ENCODE peak calls at places on chromosomes 2 and 18, in seven cellular contexts. H is RWPE1; O is H9; G is GM23338; R is A549; U is GM23248; C is effector memory CD4-positive, alpha-beta T cell. A is an unnamed sample.

GRCh38 chr2:100667801-100668200 is 105.0 kb downstream of the PDCL3 start:
- DNase-seq in O (no peak), H (no peak), G (no peak), R (no peak), C (no peak), U (no peak), A (no peak)

GRCh38 chr18:8423051-8423558 is 186.1 kb upstream of the RAB12 start:
- DNase-seq in C (no peak), U (peak; percentile 67), R (no peak), O (no peak), G (no peak), H (peak; percentile 58), A (no peak)

GRCh38 chr2:158973511-158973956 is 5.1 kb downstream of the TANC1 start:
- DNase-seq in G (no peak), U (no peak), R (no peak), C (no peak), H (no peak), O (no peak), A (no peak)

GRCh38 chr2:157468931-157469708 is 25.2 kb upstream of the CYTIP start:
- DNase-seq in U (peak; percentile 79), R (no peak), G (no peak), C (no peak), H (peak; percentile 13), O (no peak), A (no peak)

GRCh38 chr18:70991577-70991976 is 702.7 kb downstream of the SOCS6 start:
- DNase-seq in U (peak; percentile 43), R (no peak), G (no peak), H (no peak), O (no peak), C (no peak), A (no peak)

GRCh38 chr2:96153991-96154431 is 8.8 kb upstream of the DUSP2 start:
- DNase-seq in R (no peak), O (peak; percentile 36), G (no peak), U (no peak), H (no peak), C (no peak), A (no peak)

GRCh38 chr18:615773-616172 is 19.0 kb downstream of the CLUL1 start:
- DNase-seq in U (peak; percentile 30), G (no peak), C (no peak), R (no peak), H (no peak), O (no peak), A (no peak)

GRCh38 chr2:71070294-71071025 is 2.0 kb downstream of the NAGK start:
- DNase-seq in R (peak; percentile 58), G (peak; percentile 73), H (no peak), O (peak; percentile 57), U (peak; percentile 75), C (no peak), A (no peak)

GRCh38 chr18:5955861-5956260 is 60.5 kb upstream of the TMEM200C start:
- DNase-seq in C (no peak), G (no peak), U (no peak), R (no peak), O (no peak), H (no peak), A (no peak)

GRCh38 chr2:177799531-177799930 is 273.0 kb downstream of the PDE11A start:
- DNase-seq in H (no peak), U (peak; percentile 58), O (peak; percentile 40), G (peak; percentile 80), C (no peak), R (no peak), A (no peak)

GRCh38 chr18:3604626-3605408 is 154.8 kb downstream of the TGIF1 start:
- DNase-seq in U (peak; percentile 94), O (no peak), H (no peak), R (no peak), C (no peak), G (peak; percentile 54), A (no peak)

GRCh38 chr2:88913280-88913679 is 221.8 kb downstream of the RPIA start:
- DNase-seq in G (no peak), U (no peak), R (no peak), C (no peak), H (no peak), O (no peak), A (no peak)

GRCh38 chr2:99430614-99431258 is 59.1 kb downstream of the REV1 start:
- DNase-seq in C (no peak), R (no peak), G (no peak), U (peak; percentile 43), O (no peak), H (no peak), A (no peak)

GRCh38 chr2:211117026-211117425 is 560.6 kb downstream of the CPS1 start:
- DNase-seq in O (no peak), C (no peak), G (no peak), R (no peak), U (no peak), H (no peak), A (no peak)

GRCh38 chr2:211114826-211115450 is 558.5 kb downstream of the CPS1 start:
- DNase-seq in G (no peak), U (no peak), H (no peak), R (no peak), O (no peak), C (no peak), A (no peak)

DNA sequence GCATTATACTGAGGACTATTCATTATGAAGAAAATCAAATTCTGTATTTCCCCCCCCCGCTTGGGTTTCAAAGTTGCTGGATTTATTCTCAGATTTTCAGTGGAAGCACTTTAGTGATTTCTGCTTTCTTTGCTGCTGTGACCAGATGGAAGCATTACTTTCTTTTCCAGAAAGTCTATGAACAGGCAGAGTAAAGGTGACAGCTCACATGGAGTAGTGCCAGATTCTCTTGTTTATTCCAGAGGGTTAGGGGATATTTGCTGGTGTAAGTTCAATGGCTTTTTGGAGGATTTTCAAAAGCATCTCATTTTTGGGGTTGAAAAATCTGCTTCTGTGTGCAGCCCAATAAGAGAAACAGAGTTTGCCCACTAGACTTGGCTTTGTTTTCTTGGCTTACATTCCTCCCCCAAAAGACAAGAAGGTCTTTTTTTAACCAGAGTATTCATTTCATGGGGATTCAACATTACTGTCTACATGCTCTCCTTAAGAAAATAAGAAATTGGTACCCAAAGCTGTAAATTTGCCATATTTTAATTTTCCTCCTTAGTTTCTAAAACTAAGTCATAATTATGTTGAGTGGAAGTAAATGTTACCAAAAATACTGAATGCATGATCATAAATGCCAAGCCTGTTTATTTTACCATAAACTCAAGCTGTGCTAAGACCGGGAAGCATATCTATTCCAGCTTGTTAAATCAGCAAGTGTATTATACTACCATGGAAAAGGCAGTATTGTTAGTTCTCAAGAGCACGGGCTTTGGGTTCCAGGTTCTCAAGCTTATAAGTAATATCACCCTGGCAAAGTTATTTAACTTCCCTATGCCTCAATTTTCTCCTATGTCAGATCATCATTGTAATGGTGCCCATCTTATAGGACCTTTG is 557.1 kb downstream of the CPS1 start:
- DNase-seq in G (no peak), O (no peak), U (no peak), R (no peak), C (no peak), H (no peak), A (no peak)
- H3K27ac ChIP-seq in G (no peak overlapping the region), O (no peak overlapping the region), U (no peak overlapping the region), R (no peak overlapping the region), C (no peak overlapping the region), H (no peak overlapping the region), A (no peak overlapping the region)

DNA sequence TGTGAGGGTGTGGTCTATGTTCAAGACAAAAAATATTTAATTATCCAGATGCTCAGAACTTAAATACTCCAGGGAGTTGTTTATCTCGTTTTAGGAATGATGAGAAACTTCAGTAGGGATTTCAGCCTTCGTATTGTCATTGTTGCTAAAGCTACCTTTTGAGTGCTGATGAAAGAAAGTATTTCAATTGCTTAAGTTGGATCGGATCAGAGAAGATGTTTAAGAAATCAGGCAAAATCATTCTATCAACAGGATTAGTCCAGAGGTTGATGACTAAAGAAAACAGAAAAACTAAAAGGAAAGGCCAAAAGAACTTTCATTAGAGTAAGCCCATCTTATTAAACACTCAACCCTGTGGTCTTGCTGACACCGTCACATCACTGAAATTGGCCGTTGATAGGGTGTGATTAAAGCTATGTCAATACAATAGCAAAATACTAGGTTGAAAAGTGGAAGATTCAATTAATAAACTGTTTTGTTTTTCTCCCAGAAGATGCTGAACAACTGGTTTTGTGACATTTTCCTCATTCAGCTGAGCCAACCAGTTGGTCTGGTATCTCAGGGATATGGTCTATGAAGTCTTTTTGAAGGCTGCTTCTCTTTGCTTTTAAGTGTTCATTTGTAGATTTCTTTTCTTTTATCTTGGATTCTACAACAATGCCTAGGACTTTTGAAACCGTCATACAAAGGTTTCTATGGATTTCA is 551.7 kb downstream of the SLC4A3 start:
- DNase-seq in O (no peak), G (no peak), U (no peak), H (no peak), R (no peak), C (no peak), A (no peak)
- H3K27ac ChIP-seq in O (no peak overlapping the region), G (no peak overlapping the region), U (no peak overlapping the region), H (no peak overlapping the region), R (no peak overlapping the region), C (no peak overlapping the region), A (no peak overlapping the region)

GRCh38 chr2:144523606-144524131 is 3.8 kb upstream of the ZEB2 start:
- DNase-seq in U (peak; percentile 51), H (no peak), C (no peak), R (peak; percentile 8), G (peak; percentile 74), O (peak; percentile 71), A (no peak)
- H3K27ac ChIP-seq in U (peak overlapping the region; percentile 15), H (no peak overlapping the region), C (no peak overlapping the region), R (peak overlapping the region; percentile 69), G (no peak overlapping the region), O (no peak overlapping the region), A (peak overlapping the region; percentile 87)

DNA sequence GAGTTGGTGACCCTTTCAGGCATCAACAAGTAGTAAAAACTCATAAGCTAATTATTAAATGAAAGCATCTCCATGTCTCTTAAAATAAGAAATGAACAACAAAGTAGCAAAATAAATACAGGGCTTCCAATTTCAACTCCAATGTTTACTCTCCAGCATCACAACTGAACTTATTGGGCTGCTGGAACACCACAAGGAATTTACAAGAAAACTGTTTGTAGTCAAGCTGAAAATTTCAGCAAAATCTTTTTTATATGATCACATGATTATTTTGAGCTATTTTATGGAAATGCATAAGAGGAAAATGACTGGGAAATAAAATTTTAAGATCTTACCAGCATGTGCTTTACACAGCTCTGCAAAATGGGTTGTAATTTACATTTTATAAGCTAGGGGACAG is 28.1 kb downstream of the COBLL1 start:
- DNase-seq in H (no peak), R (no peak), U (no peak), C (no peak), O (no peak), G (no peak), A (no peak)
- H3K27ac ChIP-seq in H (no peak overlapping the region), R (no peak overlapping the region), U (no peak overlapping the region), C (no peak overlapping the region), O (no peak overlapping the region), G (no peak overlapping the region), A (no peak overlapping the region)

DNA sequence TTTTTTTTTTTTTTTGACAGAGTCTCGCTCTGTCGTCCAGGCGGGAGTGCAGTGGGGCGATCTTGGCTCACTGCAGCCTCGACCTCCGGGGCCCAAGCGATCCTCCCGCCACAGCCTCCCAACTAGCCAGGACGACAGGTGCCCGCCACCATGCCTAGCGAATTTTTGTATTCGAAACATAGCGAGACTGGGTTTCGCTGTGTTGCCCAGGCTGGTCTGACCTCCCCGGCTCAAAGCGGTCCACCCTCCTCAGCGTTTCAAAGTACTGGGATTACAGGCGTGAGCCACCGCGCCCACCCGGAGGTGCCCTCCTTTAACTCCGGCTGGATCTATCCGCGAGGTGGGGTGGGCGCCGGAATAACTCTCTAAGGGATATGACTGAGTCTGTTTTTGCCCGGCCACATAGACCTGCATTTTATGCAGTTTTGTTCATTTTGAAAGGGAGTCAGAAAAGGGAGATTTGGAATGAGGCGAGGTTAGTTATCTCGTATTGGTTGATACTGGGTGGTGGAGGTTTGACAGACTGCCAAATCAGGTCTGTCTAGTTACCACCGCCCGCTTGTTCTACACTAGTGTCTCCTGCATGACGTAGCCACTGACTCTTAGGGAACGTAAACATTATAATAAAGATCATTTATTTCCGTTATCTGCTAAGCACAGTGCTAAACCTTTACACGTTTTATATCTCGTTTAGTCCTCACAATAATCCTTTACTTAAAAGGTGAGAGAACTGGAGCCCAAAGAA is 928 bp upstream of the CCT4 start:
- DNase-seq in O (no peak), H (no peak), G (no peak), C (no peak), U (no peak), R (no peak), A (peak; percentile 26)
- H3K27ac ChIP-seq in O (no peak overlapping the region), H (peak overlapping the region; percentile 91), G (peak overlapping the region; percentile 17), C (no peak overlapping the region), U (no peak overlapping the region), R (peak overlapping the region; percentile 93), A (peak overlapping the region; percentile 91)